ENCODE peak calls at places on chromosome 7, in nine cellular contexts. F is SW 1271; Y is nephron progenitor cell; H is left colon; X is T follicular helper cell; R is kidney glomerular epithelial cell; G is activated CD4-positive, alpha-beta T cell treated with anti-CD3 and anti-CD28 coated beads for 24 hours; C is GM12891; D is M059J. P is an unnamed sample.

GRCh38 chr7:400901-401485 is 111.0 kb downstream of the FOXL3 start:
- DNase-seq in H (no peak), D (no peak), X (no peak), G (no peak), Y (no peak), F (no peak), C (no peak), R (no peak), P (no peak)

GRCh38 chr7:157361537-157361936 is 24.7 kb downstream of the DNAJB6 start:
- DNase-seq in G (no peak), F (no peak), H (no peak), D (no peak), C (no peak), Y (no peak), R (no peak), X (no peak), P (no peak)

GRCh38 chr7:632831-633210 is 93.7 kb upstream of the DNAAF5 start:
- DNase-seq in G (no peak), X (no peak), Y (no peak), R (no peak), F (no peak), H (no peak), C (no peak), D (no peak), P (no peak)

GRCh38 chr7:107501593-107501992 is 31.7 kb downstream of the GPR22 start:
- DNase-seq in R (no peak), D (peak), C (no peak), X (peak), F (peak), H (peak), Y (no peak), G (no peak), P (no peak)

GRCh38 chr7:135712182-135712782 is 15.7 kb downstream of the SLC13A4 start:
- DNase-seq in C (no peak), G (no peak), H (no peak), F (no peak), D (peak), Y (no peak), X (no peak), R (no peak), P (no peak)

GRCh38 chr7:55409474-55410225 is 44.5 kb downstream of the LANCL2 start:
- DNase-seq in D (peak), X (no peak), H (no peak), C (no peak), Y (no peak), F (peak), G (no peak), R (peak), P (no peak)

GRCh38 chr7:94394399-94395140 is at the start of gene COL1A2:
- DNase-seq in D (peak), Y (peak), G (no peak), F (no peak), H (peak), C (no peak), R (no peak), X (no peak), P (no peak)

GRCh38 chr7:100946766-100947365 is 2.5 kb upstream of the MUC3A start:
- DNase-seq in D (no peak), H (no peak), G (no peak), F (no peak), C (no peak), X (no peak), R (no peak), Y (no peak), P (no peak)

GRCh38 chr7:86708334-86708733 is 64.6 kb downstream of the GRM3 start:
- DNase-seq in G (no peak), F (no peak), R (no peak), H (no peak), C (no peak), X (no peak), Y (no peak), D (no peak), P (peak)

GRCh38 chr7:22854158-22855048 is 31.8 kb upstream of the TOMM7 start:
- DNase-seq in C (peak), X (no peak), R (peak), G (peak), D (peak), Y (peak), F (peak), H (peak), P (peak)

GRCh38 chr7:50307368-50308012 is 3.0 kb downstream of the IKZF1 start:
- DNase-seq in R (no peak), D (no peak), C (no peak), H (no peak), Y (no peak), F (no peak), X (peak), G (no peak), P (no peak)

GRCh38 chr7:106947244-106947728 is 82.2 kb downstream of the PIK3CG start:
- DNase-seq in C (peak), F (peak), G (peak), D (peak), R (peak), X (no peak), H (peak), Y (peak), P (peak)

GRCh38 chr7:46627038-46627315 is 705.9 kb upstream of the IGFBP3 start:
- DNase-seq in D (peak), R (no peak), F (no peak), C (no peak), H (no peak), X (no peak), G (no peak), Y (no peak), P (no peak)

GRCh38 chr7:99794585-99795502 is 10.9 kb upstream of the CYP3A4 start:
- DNase-seq in Y (no peak), C (no peak), X (no peak), H (no peak), D (peak), G (no peak), R (peak), F (no peak), P (no peak)

GRCh38 chr7:7745966-7746365 is 27.6 kb upstream of the RPA3 start:
- DNase-seq in G (no peak), D (no peak), Y (no peak), F (no peak), H (no peak), C (no peak), R (no peak), X (no peak), P (no peak)

GRCh38 chr7:101085000-101085948 is at the start of gene TRIM56:
- DNase-seq in X (peak), H (peak), D (peak), R (peak), F (peak), C (peak), Y (peak), G (peak), P (peak)

GRCh38 chr7:83161186-83161585 is 1.5 kb downstream of the PCLO start:
- DNase-seq in X (no peak), G (no peak), F (no peak), H (no peak), D (peak), C (no peak), R (peak), Y (no peak), P (no peak)

GRCh38 chr7:105935250-105935649 is 27.8 kb upstream of the CDHR3 start:
- DNase-seq in X (no peak), F (no peak), G (no peak), C (no peak), R (no peak), H (no peak), D (no peak), Y (no peak), P (no peak)

GRCh38 chr7:151408839-151409554 is 841 bp downstream of the WDR86 start:
- DNase-seq in G (no peak), D (peak), Y (peak), X (peak), C (peak), H (no peak), F (no peak), R (no peak), P (no peak)

GRCh38 chr7:154178890-154179289 is 126.7 kb downstream of the DPP6 start:
- DNase-seq in H (no peak), D (peak), C (no peak), G (no peak), Y (no peak), R (peak), F (no peak), X (no peak), P (no peak)

GRCh38 chr7:143980746-143981510 is 19.2 kb upstream of the OR6B1 start:
- DNase-seq in C (no peak), G (no peak), F (no peak), X (no peak), D (peak), Y (no peak), H (no peak), R (no peak), P (no peak)

GRCh38 chr7:157538735-157539134 is 201.9 kb downstream of the DNAJB6 start:
- DNase-seq in F (no peak), G (no peak), R (no peak), H (no peak), X (no peak), C (no peak), Y (no peak), D (no peak), P (no peak)

GRCh38 chr7:99098824-99099498 is 44.9 kb downstream of the SMURF1 start:
- DNase-seq in D (peak), R (no peak), F (no peak), H (no peak), C (no peak), X (no peak), Y (no peak), G (no peak), P (no peak)

GRCh38 chr7:133442818-133443217 is 189.9 kb downstream of the EXOC4 start:
- DNase-seq in D (no peak), F (no peak), C (no peak), G (no peak), H (no peak), X (no peak), Y (no peak), R (no peak), P (no peak)

GRCh38 chr7:76185187-76185915 is 16.3 kb upstream of the SRRM3 start:
- DNase-seq in G (no peak), D (no peak), X (no peak), C (no peak), Y (no peak), R (no peak), H (no peak), F (no peak), P (no peak)

GRCh38 chr7:135403302-135403701 is 106.6 kb downstream of the CNOT4 start:
- DNase-seq in G (no peak), X (no peak), F (no peak), H (no peak), Y (no peak), R (no peak), C (no peak), D (no peak), P (no peak)

GRCh38 chr7:2116903-2117680 is 115.7 kb downstream of the MAD1L1 start:
- DNase-seq in H (no peak), X (no peak), R (no peak), C (no peak), G (no peak), Y (no peak), D (peak), F (no peak), P (peak)

GRCh38 chr7:68733219-68734143 is 864.8 kb upstream of the AUTS2 start:
- DNase-seq in R (no peak), D (peak), Y (no peak), G (no peak), H (no peak), F (no peak), C (no peak), X (no peak), P (no peak)

GRCh38 chr7:135601182-135601581 is 43.5 kb downstream of the NUP205 start:
- DNase-seq in G (no peak), F (no peak), H (no peak), R (no peak), C (no peak), X (no peak), Y (no peak), D (peak), P (no peak)

GRCh38 chr7:21076054-21076453 is 289.4 kb upstream of the SP8 start:
- DNase-seq in Y (no peak), H (peak), F (no peak), X (no peak), G (no peak), C (no peak), D (no peak), R (no peak), P (no peak)

GRCh38 chr7:94011714-94012353 is 7.7 kb upstream of the BET1 start:
- DNase-seq in C (no peak), H (no peak), R (no peak), D (no peak), X (no peak), G (no peak), Y (no peak), F (no peak), P (no peak)

GRCh38 chr7:24971333-24972165 is 8.4 kb downstream of the OSBPL3 start:
- DNase-seq in H (no peak), X (no peak), G (no peak), C (no peak), D (peak), R (peak), F (no peak), Y (no peak), P (no peak)

GRCh38 chr7:84637568-84638338 is 443.2 kb upstream of the SEMA3A start:
- DNase-seq in D (peak), C (no peak), X (no peak), Y (no peak), R (peak), F (peak), H (no peak), G (no peak), P (no peak)

GRCh38 chr7:108234981-108235450 is 104.9 kb upstream of the LAMB4 start:
- DNase-seq in G (no peak), C (no peak), H (no peak), Y (no peak), D (no peak), F (no peak), X (no peak), R (no peak), P (no peak)

GRCh38 chr7:22393825-22394458 is 37.0 kb upstream of the RAPGEF5 start:
- DNase-seq in D (no peak), Y (no peak), C (no peak), H (peak), G (no peak), X (no peak), F (no peak), R (no peak), P (peak)

GRCh38 chr7:129947701-129948100 is 5.1 kb downstream of the UBE2H start:
- DNase-seq in G (no peak), D (no peak), R (no peak), X (no peak), F (no peak), H (no peak), Y (no peak), C (no peak), P (no peak)

GRCh38 chr7:27361522-27361921 is 118.9 kb downstream of the EVX1 start:
- DNase-seq in G (no peak), F (no peak), D (no peak), C (no peak), Y (no peak), R (no peak), H (peak), X (no peak), P (no peak)

P was measured in anterior cingulate cortex.